ENCODE peak calls at places on chromosomes 2 and 18, in ten cellular contexts. One of them, this sample, is unnamed.

GRCh38 chr2:241833938-241834852 is 24.5 kb downstream of the PDCD1 start:
- DNase-seq in stimulated activated CD4-positive, alpha-beta T cell treated with anti-CD3 and anti-CD28 coated beads, Interleukin-1b, Interleukin-23, amount 100 ng/mL, for 24 hours: no peak
- DNase-seq in cardiac muscle cell: no peak
- DNase-seq in Calu3: no peak
- DNase-seq in colonic mucosa: no peak
- DNase-seq in effector CD4-positive, alpha-beta T cell: no peak
- DNase-seq in HS-5: no peak
- DNase-seq in activated naive CD4-positive, alpha-beta T cell treated with anti-CD3 and anti-CD28 coated beads, Interleukin-2, amount 10 ng/mL, durations not matched to agents 7 days and 5 days: peak
- DNase-seq in chondrocyte: no peak
- DNase-seq in bronchial epithelial cell: no peak
- DNase-seq in this sample: no peak

GRCh38 chr2:10619643-10620042 is 70.1 kb downstream of the NOL10 start:
- DNase-seq in bronchial epithelial cell: no peak
- DNase-seq in chondrocyte: no peak
- DNase-seq in effector CD4-positive, alpha-beta T cell: no peak
- DNase-seq in stimulated activated CD4-positive, alpha-beta T cell treated with anti-CD3 and anti-CD28 coated beads, Interleukin-1b, Interleukin-23, amount 100 ng/mL, for 24 hours: no peak
- DNase-seq in HS-5: no peak
- DNase-seq in activated naive CD4-positive, alpha-beta T cell treated with anti-CD3 and anti-CD28 coated beads, Interleukin-2, amount 10 ng/mL, durations not matched to agents 7 days and 5 days: no peak
- DNase-seq in Calu3: no peak
- DNase-seq in colonic mucosa: no peak
- DNase-seq in cardiac muscle cell: no peak
- DNase-seq in this sample: no peak

GRCh38 chr18:2948038-2948437 is 64.9 kb downstream of the LPIN2 start:
- DNase-seq in chondrocyte: no peak
- DNase-seq in activated naive CD4-positive, alpha-beta T cell treated with anti-CD3 and anti-CD28 coated beads, Interleukin-2, amount 10 ng/mL, durations not matched to agents 7 days and 5 days: no peak
- DNase-seq in colonic mucosa: no peak
- DNase-seq in Calu3: peak
- DNase-seq in cardiac muscle cell: peak
- DNase-seq in HS-5: no peak
- DNase-seq in effector CD4-positive, alpha-beta T cell: no peak
- DNase-seq in bronchial epithelial cell: peak
- DNase-seq in stimulated activated CD4-positive, alpha-beta T cell treated with anti-CD3 and anti-CD28 coated beads, Interleukin-1b, Interleukin-23, amount 100 ng/mL, for 24 hours: no peak
- DNase-seq in this sample: no peak

GRCh38 chr18:7116832-7117389 is 686 bp downstream of the LAMA1 start:
- DNase-seq in chondrocyte: no peak
- DNase-seq in HS-5: no peak
- DNase-seq in stimulated activated CD4-positive, alpha-beta T cell treated with anti-CD3 and anti-CD28 coated beads, Interleukin-1b, Interleukin-23, amount 100 ng/mL, for 24 hours: no peak
- DNase-seq in effector CD4-positive, alpha-beta T cell: no peak
- DNase-seq in colonic mucosa: no peak
- DNase-seq in Calu3: no peak
- DNase-seq in activated naive CD4-positive, alpha-beta T cell treated with anti-CD3 and anti-CD28 coated beads, Interleukin-2, amount 10 ng/mL, durations not matched to agents 7 days and 5 days: no peak
- DNase-seq in cardiac muscle cell: peak
- DNase-seq in bronchial epithelial cell: no peak
- DNase-seq in this sample: no peak

GRCh38 chr2:158894078-158894477 is 74.4 kb upstream of the TANC1 start:
- DNase-seq in effector CD4-positive, alpha-beta T cell: no peak
- DNase-seq in Calu3: no peak
- DNase-seq in chondrocyte: no peak
- DNase-seq in HS-5: no peak
- DNase-seq in cardiac muscle cell: no peak
- DNase-seq in colonic mucosa: no peak
- DNase-seq in stimulated activated CD4-positive, alpha-beta T cell treated with anti-CD3 and anti-CD28 coated beads, Interleukin-1b, Interleukin-23, amount 100 ng/mL, for 24 hours: no peak
- DNase-seq in bronchial epithelial cell: peak
- DNase-seq in activated naive CD4-positive, alpha-beta T cell treated with anti-CD3 and anti-CD28 coated beads, Interleukin-2, amount 10 ng/mL, durations not matched to agents 7 days and 5 days: no peak
- DNase-seq in this sample: no peak

GRCh38 chr2:9071032-9071431 is 67.5 kb upstream of the MBOAT2 start:
- DNase-seq in cardiac muscle cell: no peak
- DNase-seq in bronchial epithelial cell: peak
- DNase-seq in stimulated activated CD4-positive, alpha-beta T cell treated with anti-CD3 and anti-CD28 coated beads, Interleukin-1b, Interleukin-23, amount 100 ng/mL, for 24 hours: no peak
- DNase-seq in activated naive CD4-positive, alpha-beta T cell treated with anti-CD3 and anti-CD28 coated beads, Interleukin-2, amount 10 ng/mL, durations not matched to agents 7 days and 5 days: no peak
- DNase-seq in effector CD4-positive, alpha-beta T cell: no peak
- DNase-seq in Calu3: peak
- DNase-seq in colonic mucosa: peak
- DNase-seq in chondrocyte: no peak
- DNase-seq in HS-5: peak
- DNase-seq in this sample: peak

GRCh38 chr2:27655155-27655951 is 8.1 kb downstream of the SUPT7L start:
- DNase-seq in colonic mucosa: no peak
- DNase-seq in cardiac muscle cell: no peak
- DNase-seq in activated naive CD4-positive, alpha-beta T cell treated with anti-CD3 and anti-CD28 coated beads, Interleukin-2, amount 10 ng/mL, durations not matched to agents 7 days and 5 days: no peak
- DNase-seq in Calu3: no peak
- DNase-seq in HS-5: no peak
- DNase-seq in effector CD4-positive, alpha-beta T cell: no peak
- DNase-seq in chondrocyte: no peak
- DNase-seq in bronchial epithelial cell: peak
- DNase-seq in stimulated activated CD4-positive, alpha-beta T cell treated with anti-CD3 and anti-CD28 coated beads, Interleukin-1b, Interleukin-23, amount 100 ng/mL, for 24 hours: no peak
- DNase-seq in this sample: no peak

GRCh38 chr2:187547353-187547979 is 6.8 kb downstream of the TFPI start:
- DNase-seq in cardiac muscle cell: no peak
- DNase-seq in stimulated activated CD4-positive, alpha-beta T cell treated with anti-CD3 and anti-CD28 coated beads, Interleukin-1b, Interleukin-23, amount 100 ng/mL, for 24 hours: no peak
- DNase-seq in colonic mucosa: peak
- DNase-seq in Calu3: peak
- DNase-seq in activated naive CD4-positive, alpha-beta T cell treated with anti-CD3 and anti-CD28 coated beads, Interleukin-2, amount 10 ng/mL, durations not matched to agents 7 days and 5 days: no peak
- DNase-seq in effector CD4-positive, alpha-beta T cell: no peak
- DNase-seq in chondrocyte: no peak
- DNase-seq in bronchial epithelial cell: peak
- DNase-seq in HS-5: peak
- DNase-seq in this sample: no peak

GRCh38 chr18:24940416-24940815 is 411.6 kb downstream of the ZNF521 start:
- DNase-seq in HS-5: no peak
- DNase-seq in bronchial epithelial cell: no peak
- DNase-seq in cardiac muscle cell: no peak
- DNase-seq in effector CD4-positive, alpha-beta T cell: no peak
- DNase-seq in colonic mucosa: no peak
- DNase-seq in Calu3: no peak
- DNase-seq in chondrocyte: no peak
- DNase-seq in stimulated activated CD4-positive, alpha-beta T cell treated with anti-CD3 and anti-CD28 coated beads, Interleukin-1b, Interleukin-23, amount 100 ng/mL, for 24 hours: no peak
- DNase-seq in activated naive CD4-positive, alpha-beta T cell treated with anti-CD3 and anti-CD28 coated beads, Interleukin-2, amount 10 ng/mL, durations not matched to agents 7 days and 5 days: no peak
- DNase-seq in this sample: no peak

GRCh38 chr2:23199115-23199918 is 185.7 kb upstream of the KLHL29 start:
- DNase-seq in chondrocyte: no peak
- DNase-seq in colonic mucosa: no peak
- DNase-seq in Calu3: peak
- DNase-seq in activated naive CD4-positive, alpha-beta T cell treated with anti-CD3 and anti-CD28 coated beads, Interleukin-2, amount 10 ng/mL, durations not matched to agents 7 days and 5 days: peak
- DNase-seq in HS-5: no peak
- DNase-seq in cardiac muscle cell: no peak
- DNase-seq in bronchial epithelial cell: peak
- DNase-seq in stimulated activated CD4-positive, alpha-beta T cell treated with anti-CD3 and anti-CD28 coated beads, Interleukin-1b, Interleukin-23, amount 100 ng/mL, for 24 hours: no peak
- DNase-seq in effector CD4-positive, alpha-beta T cell: no peak
- DNase-seq in this sample: peak

This sample was measured in Panc1.